ENCODE peak calls at places on chromosomes 7 and 10, in five cellular contexts. C is GM12878, E is HCT116, T is SK-N-SH, H is HepG2. K is an unnamed sample.

GRCh38 chr7:23443974-23444373 is 26.3 kb downstream of the IGF2BP3 start:
- DNase-seq in C (no peak), E (no peak), T (no peak), H (no peak), K (no peak)

GRCh38 chr10:11869743-11870460 is 46.7 kb downstream of the PROSER2 start:
- DNase-seq in C (no peak), E (no peak), T (peak), H (no peak), K (no peak)

GRCh38 chr7:56079450-56080185 is 13.1 kb downstream of the PHKG1 start:
- DNase-seq in C (no peak), E (no peak), T (peak), H (peak), K (no peak)

GRCh38 chr7:36188923-36189322 is 35.9 kb downstream of the EEPD1 start:
- DNase-seq in C (no peak), E (no peak), T (no peak), H (no peak), K (no peak)

GRCh38 chr10:61138728-61139127 is 194.7 kb upstream of the RHOBTB1 start:
- DNase-seq in C (no peak), E (no peak), T (no peak), H (no peak), K (no peak)

GRCh38 chr7:47915066-47915976 is 32.9 kb downstream of the PKD1L1 start:
- DNase-seq in C (no peak), E (no peak), T (no peak), H (no peak), K (no peak)

GRCh38 chr10:110076559-110077318 is 69.0 kb downstream of the ADD3 start:
- DNase-seq in C (peak), E (peak), T (no peak), H (peak), K (peak)

GRCh38 chr10:121910673-121911420 is 17.0 kb downstream of the ATE1 start:
- DNase-seq in C (no peak), E (no peak), T (no peak), H (no peak), K (peak)

GRCh38 chr10:121217331-121217730 is 366.2 kb downstream of the WDR11 start:
- DNase-seq in C (no peak), E (no peak), T (no peak), H (no peak), K (no peak)

GRCh38 chr7:151814400-151814914 is 62.5 kb downstream of the PRKAG2 start:
- DNase-seq in C (no peak), E (no peak), T (no peak), H (no peak), K (no peak)

GRCh38 chr7:105585850-105586500 is 4.7 kb upstream of the EFCAB10 start:
- DNase-seq in C (no peak), E (no peak), T (no peak), H (no peak), K (peak)

GRCh38 chr10:22365644-22366565 is 20.6 kb downstream of the SPAG6 start:
- DNase-seq in C (no peak), E (no peak), T (no peak), H (no peak), K (no peak)

DNA sequence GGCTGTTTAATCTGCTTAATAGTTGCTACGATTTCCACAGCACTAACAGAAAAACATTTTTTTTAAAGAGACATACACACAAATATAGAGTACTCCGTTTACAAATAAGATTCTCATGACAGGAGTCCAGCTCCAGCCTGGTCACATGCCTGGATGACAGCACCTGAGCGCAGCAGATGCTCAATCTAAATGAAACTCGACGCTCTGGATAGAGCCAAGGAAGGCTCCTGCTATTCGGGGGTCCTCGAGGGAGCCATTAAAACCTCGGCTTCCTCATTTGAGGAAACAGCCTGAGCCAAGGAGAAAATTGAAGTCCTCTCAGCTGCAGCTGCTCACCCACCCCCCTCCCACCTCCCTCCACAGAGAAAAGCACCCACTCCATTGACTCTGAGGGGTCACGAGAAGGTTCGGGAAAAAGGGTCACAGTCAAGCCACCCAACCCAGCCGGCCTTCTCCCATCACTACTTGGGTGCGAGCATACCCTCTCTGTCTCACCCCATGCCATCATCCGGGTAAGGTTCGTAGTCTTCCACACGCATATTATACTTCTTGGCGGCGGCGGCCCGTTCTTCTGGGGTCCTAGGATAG is 692 bp downstream of the NDUFB8 start:
- DNase-seq in C (no peak), E (no peak), T (no peak), H (no peak), K (peak)
- TF ChIP-seq YY1 in C (peak), E (no peak), T (no peak), H (no peak), K (no peak)

DNA sequence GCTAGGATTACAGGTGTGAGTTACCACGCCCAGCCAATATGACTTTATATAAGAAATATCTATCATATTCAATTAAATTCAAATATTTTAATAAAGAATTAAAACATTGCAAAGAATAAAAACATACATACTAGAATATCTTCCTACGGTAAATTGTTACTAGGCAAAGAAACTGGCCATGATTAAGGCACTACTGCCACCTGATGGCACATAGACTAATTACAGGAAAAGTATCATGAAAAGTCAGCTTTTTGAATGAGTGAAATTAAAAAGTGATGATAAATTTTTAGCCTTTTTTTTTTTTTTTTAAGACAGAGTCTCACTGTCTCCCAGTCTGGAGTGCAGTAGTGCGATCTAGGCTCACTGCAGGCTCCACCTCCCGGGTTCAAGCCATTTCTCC is 30.9 kb downstream of the MRPS33 start:
- DNase-seq in C (no peak), E (peak), T (no peak), H (no peak), K (peak)
- TF ChIP-seq ZBTB33 in C (no peak), E (no peak), T (no peak), H (no peak), K (no peak)

GRCh38 chr7:147411011-147411614 is 1179.5 kb upstream of the C7orf33 start:
- DNase-seq in C (no peak), E (no peak), T (no peak), H (no peak), K (no peak)
- TF ChIP-seq YY1 in C (no peak), E (no peak), T (no peak), H (no peak), K (no peak)

GRCh38 chr7:41758321-41758720 is 55.4 kb upstream of the INHBA start:
- DNase-seq in C (no peak), E (no peak), T (no peak), H (no peak), K (no peak)

GRCh38 chr7:41756783-41757182 is 53.9 kb upstream of the INHBA start:
- DNase-seq in C (no peak), E (no peak), T (no peak), H (no peak), K (no peak)

GRCh38 chr7:41752615-41753014 is 49.7 kb upstream of the INHBA start:
- DNase-seq in C (no peak), E (no peak), T (no peak), H (no peak), K (no peak)

GRCh38 chr7:41754046-41754445 is 51.2 kb upstream of the INHBA start:
- DNase-seq in C (no peak), E (no peak), T (no peak), H (no peak), K (no peak)

DNA sequence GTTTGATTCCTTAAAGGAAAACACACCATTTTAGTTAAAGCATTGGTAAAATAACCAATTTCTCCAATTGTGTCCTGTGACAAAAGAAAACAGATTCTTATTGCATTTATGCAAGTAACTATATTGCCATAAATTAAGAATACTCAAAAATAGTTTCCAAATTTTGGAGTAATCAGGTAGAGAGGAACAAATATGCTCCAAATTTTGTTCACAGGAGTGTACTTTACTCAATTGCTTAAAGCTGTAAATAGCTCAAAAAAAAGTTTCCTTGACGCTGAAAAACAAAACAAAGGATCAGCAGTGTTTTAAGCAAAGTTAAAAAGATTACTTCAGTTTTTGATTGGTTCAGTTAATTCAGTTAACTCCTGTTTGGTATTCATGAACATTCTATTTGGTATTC is 52.2 kb upstream of the INHBA start:
- DNase-seq in C (no peak), E (no peak), T (no peak), H (no peak), K (no peak)
- TF ChIP-seq ZBTB33 in C (no peak), E (no peak), T (no peak), H (no peak), K (no peak)

GRCh38 chr10:48684792-48685651 is at the start of gene WDFY4:
- DNase-seq in C (no peak), E (no peak), T (no peak), H (no peak), K (no peak)
- TF ChIP-seq YY1 in C (peak), E (no peak), T (no peak), H (no peak), K (no peak)